ENCODE peak calls at places on chromosome 10, in seven cellular contexts. Y is neural progenitor cell; J is ascending aorta; P is CD8-positive, alpha-beta memory T cell; R is PC-3; O is brain microvascular endothelial cell; N is heart left ventricle. S is an unnamed sample.

GRCh38 chr10:132183046-132183445 is 3.7 kb upstream of the DPYSL4 start:
- DNase-seq in P (no peak), R (no peak), O (no peak), Y (no peak), N (no peak), J (no peak), S (no peak)

GRCh38 chr10:49164587-49165188 is 23.5 kb downstream of the TMEM273 start:
- DNase-seq in Y (peak), R (peak), O (peak), N (no peak), J (no peak), P (no peak), S (no peak)

GRCh38 chr10:6146921-6147320 is 55.8 kb upstream of the PFKFB3 start:
- DNase-seq in Y (no peak), R (no peak), J (no peak), P (no peak), N (no peak), O (no peak), S (no peak)

GRCh38 chr10:110704906-110705476 is 60.9 kb downstream of the RBM20 start:
- DNase-seq in O (peak), N (no peak), P (no peak), R (no peak), Y (no peak), J (no peak), S (no peak)

GRCh38 chr10:7123719-7124118 is 287.1 kb downstream of the SFMBT2 start:
- DNase-seq in J (no peak), Y (no peak), N (no peak), O (no peak), R (no peak), P (no peak), S (no peak)

GRCh38 chr10:34504534-34504933 is 310.6 kb downstream of the PARD3 start:
- DNase-seq in Y (no peak), J (no peak), O (peak), P (no peak), R (peak), N (no peak), S (no peak)

GRCh38 chr10:114758331-114758730 is 63.2 kb upstream of the FHIP2A start:
- DNase-seq in P (no peak), N (no peak), Y (peak), J (no peak), O (no peak), R (peak), S (no peak)

GRCh38 chr10:114309111-114309651 is 70.1 kb downstream of the VWA2 start:
- DNase-seq in P (no peak), R (no peak), O (peak), Y (no peak), N (no peak), J (no peak), S (no peak)

GRCh38 chr10:46229144-46229563 is 57.6 kb upstream of the ANTXRL start:
- DNase-seq in R (no peak), P (peak), Y (peak), O (no peak), J (no peak), N (peak), S (peak)

GRCh38 chr10:18098201-18098600 is 42.0 kb upstream of the CACNB2 start:
- DNase-seq in N (no peak), R (no peak), O (no peak), P (no peak), J (no peak), Y (no peak), S (no peak)

GRCh38 chr10:90087197-90088007 is 386.0 kb downstream of the KIF20B start:
- DNase-seq in O (peak), P (no peak), N (no peak), J (no peak), R (peak), Y (no peak), S (no peak)

GRCh38 chr10:87761892-87762291 is 56.1 kb downstream of the ATAD1 start:
- DNase-seq in J (no peak), R (peak), N (no peak), P (no peak), O (peak), Y (no peak), S (no peak)

GRCh38 chr10:5461914-5462840 is 37.2 kb downstream of the CALML5 start:
- DNase-seq in P (no peak), R (no peak), Y (no peak), O (peak), N (no peak), J (no peak), S (no peak)

DNA sequence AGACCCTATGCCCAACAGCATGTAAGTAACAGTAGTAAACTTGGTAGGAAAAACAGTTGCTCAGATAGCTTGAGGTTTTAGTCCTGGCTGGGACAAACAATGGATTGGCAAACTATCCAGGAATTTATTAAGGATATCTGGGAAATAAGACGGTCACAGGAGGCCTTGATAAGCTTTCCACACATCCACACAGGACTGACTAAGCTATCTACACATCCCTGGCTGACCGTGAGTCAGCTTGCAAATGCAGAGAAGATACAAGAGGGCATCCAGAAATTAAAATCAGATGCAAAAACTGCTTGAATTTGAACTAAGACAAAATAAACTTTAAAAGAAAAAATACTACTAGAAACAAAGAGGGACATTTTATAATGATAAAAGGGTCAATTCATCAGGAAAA is 16.0 kb downstream of the FAM149B1 start:
- DNase-seq in O (peak), P (no peak), N (no peak), Y (no peak), R (no peak), J (no peak), S (no peak)
- H3K27ac ChIP-seq in O (peak), P (no peak), N (no peak), Y (no peak), R (no peak), J (no peak), S (no peak)

GRCh38 chr10:117550599-117551321 is 8.2 kb downstream of the EMX2 start:
- DNase-seq in Y (peak), R (no peak), P (no peak), J (no peak), O (no peak), N (no peak), S (no peak)

GRCh38 chr10:117551322-117552155 is 9.0 kb downstream of the EMX2 start:
- DNase-seq in J (no peak), O (no peak), P (no peak), N (no peak), Y (peak), R (no peak), S (no peak)

GRCh38 chr10:117553171-117553814 is 10.7 kb downstream of the EMX2 start:
- DNase-seq in J (no peak), Y (peak), O (no peak), R (no peak), P (no peak), N (no peak), S (no peak)

GRCh38 chr10:117552759-117553158 is 10.2 kb downstream of the EMX2 start:
- DNase-seq in R (no peak), O (no peak), J (no peak), N (no peak), P (no peak), Y (no peak), S (no peak)

GRCh38 chr10:117552156-117552620 is 9.6 kb downstream of the EMX2 start:
- DNase-seq in N (no peak), O (no peak), Y (peak), P (no peak), J (no peak), R (peak), S (peak)
- H3K27ac ChIP-seq in N (no peak), O (no peak), Y (no peak), P (no peak), J (no peak), R (no peak), S (peak)

DNA sequence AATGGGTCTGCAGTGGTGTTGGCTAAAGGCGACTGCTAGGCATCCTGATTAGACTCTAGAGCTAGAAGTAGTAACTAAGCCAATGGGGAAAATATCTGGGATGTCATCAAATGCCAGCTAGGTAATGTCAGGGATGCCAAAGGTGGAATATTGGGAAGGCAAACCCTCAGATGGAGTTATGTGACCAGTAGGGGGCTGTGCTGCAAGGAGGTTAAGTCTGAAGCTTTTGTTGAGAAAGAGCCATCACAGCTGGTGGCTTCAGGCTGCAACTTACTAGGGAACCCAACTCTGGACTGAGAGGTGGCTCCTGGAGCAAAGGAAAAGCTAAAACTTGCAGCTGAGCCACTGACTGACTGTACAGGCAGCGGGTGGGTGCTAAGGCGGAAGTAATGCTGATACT is 576.9 kb upstream of the GHITM start:
- DNase-seq in O (no peak), Y (no peak), N (no peak), J (no peak), P (no peak), R (no peak), S (no peak)
- H3K27ac ChIP-seq in O (no peak), Y (no peak), N (no peak), J (no peak), P (no peak), R (no peak), S (no peak)

DNA sequence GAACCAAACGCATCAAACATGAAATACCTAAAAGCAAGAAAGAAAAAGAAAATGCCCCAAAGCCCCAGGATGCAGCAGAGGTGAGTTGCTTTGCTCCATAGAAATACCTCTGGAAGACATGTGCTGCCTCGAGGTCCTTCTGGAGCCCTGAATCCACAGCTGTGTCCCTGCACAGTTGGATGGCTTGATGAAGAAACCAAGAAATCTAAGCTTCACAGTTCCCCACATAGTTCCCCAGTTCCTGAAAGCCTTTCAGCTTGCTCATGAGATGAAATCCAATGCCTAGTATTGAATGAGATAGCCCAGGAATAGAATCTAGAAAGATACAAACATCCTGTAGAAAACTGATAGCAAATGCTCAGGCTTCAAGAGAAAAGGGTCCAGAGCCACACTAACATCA is 182.8 kb downstream of the RTKN2 start:
- DNase-seq in J (no peak), P (no peak), N (no peak), R (no peak), O (no peak), Y (no peak), S (no peak)
- H3K27ac ChIP-seq in J (no peak), P (no peak), N (no peak), R (no peak), O (no peak), Y (no peak), S (peak)

DNA sequence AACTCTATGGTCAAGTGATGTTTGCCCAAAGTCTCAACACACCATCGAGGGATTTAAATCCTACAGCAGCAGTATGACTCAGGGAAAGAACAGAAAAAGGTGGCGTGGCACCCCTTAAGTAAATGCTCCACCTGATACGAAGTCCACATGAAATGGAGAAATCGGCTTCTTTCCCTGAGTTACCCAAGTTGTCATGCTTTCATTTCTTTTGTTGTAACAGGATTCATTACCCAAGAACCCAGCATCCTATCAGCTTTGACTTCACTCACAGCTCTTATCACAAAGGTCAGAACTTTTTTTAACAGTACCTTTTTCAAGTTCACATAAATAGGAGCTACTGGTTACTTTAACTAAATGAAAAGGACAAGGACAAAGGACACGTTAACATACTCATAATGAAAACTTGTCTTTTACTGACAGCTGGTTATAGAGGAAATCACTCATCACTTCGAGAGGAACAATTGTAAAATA is 219.8 kb upstream of the FRMD4A start:
- DNase-seq in R (no peak), O (no peak), P (no peak), Y (no peak), N (no peak), J (peak), S (no peak)
- H3K27ac ChIP-seq in R (no peak), O (no peak), P (no peak), Y (no peak), N (no peak), J (no peak), S (no peak)

GRCh38 chr10:43471146-43471545 is 34.2 kb downstream of the ZNF487 start:
- DNase-seq in R (no peak), J (no peak), O (no peak), P (no peak), Y (no peak), N (no peak), S (no peak)

DNA sequence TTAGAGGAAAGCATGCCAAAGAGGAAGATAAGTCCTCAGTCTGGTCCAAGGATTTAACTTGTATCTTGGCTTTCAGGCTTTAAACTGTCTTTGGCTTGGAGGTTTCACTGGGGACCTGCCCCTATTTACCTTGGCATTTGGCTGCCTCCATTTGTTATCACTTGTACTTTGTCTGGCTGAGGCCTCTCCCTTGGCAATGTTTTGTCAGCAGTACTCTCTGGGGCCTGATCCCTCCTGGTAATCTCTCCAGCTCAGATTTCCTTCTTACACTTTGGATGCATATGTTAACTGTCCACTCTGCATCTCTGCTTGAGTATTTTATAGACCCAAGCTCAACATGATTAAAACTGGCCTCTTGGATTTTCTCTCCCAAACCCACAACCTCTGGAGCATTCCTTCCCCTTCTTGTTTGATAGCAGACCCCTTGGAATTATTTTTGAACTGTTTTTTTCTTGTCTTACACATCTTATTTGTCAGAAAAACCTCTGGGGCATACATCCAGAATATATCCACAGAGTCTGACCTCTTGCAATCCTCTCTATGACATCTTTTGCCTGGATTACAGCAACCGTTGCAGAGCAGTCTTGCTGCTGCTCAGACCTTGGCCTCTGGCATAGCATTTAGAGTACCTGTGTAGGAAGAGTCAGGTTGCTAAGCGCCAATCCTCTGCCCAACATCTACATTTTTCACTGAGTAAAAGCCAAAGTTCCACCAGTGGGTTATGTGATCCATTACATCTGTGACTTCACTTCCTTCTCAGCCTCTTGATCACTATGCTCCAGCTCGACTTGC is 35.2 kb downstream of the ZNF487 start:
- DNase-seq in N (no peak), Y (no peak), J (no peak), O (no peak), P (no peak), R (no peak), S (no peak)
- H3K27ac ChIP-seq in N (no peak), Y (no peak), J (no peak), O (no peak), P (no peak), R (no peak), S (no peak)

GRCh38 chr10:122931088-122931958 is 20.9 kb downstream of the FAM24A start:
- DNase-seq in P (no peak), Y (no peak), N (no peak), R (no peak), J (no peak), O (no peak), S (no peak)
- H3K27ac ChIP-seq in P (peak), Y (no peak), N (no peak), R (no peak), J (no peak), O (no peak), S (no peak)